ENCODE peak calls at places on chromosomes 4 and X, in ten cellular contexts. D is lower leg skin; M is astrocyte; U is tibial nerve; A is CD8-positive, alpha-beta memory T cell; L is mammary epithelial cell; F is heart left ventricle; Q is tibial artery; Y is fibroblast of lung; J is choroid plexus epithelial cell. Z is an unnamed sample.

GRCh38 chr4:97500423-97500822 is 642.9 kb downstream of the STPG2 start:
- DNase-seq in D (no peak), M (no peak), U (no peak), A (no peak), L (no peak), F (no peak), Q (no peak), Y (no peak), J (no peak), Z (no peak)

GRCh38 chrX:53282313-53282712 is 929 bp upstream of the IQSEC2 start:
- DNase-seq in D (no peak), M (no peak), U (no peak), A (no peak), L (no peak), F (no peak), Q (no peak), Y (peak), J (peak), Z (no peak)

GRCh38 chrX:20666316-20666715 is 399.6 kb upstream of the RPS6KA3 start:
- DNase-seq in D (no peak), M (no peak), U (no peak), A (no peak), L (no peak), F (no peak), Q (no peak), Y (no peak), J (no peak), Z (no peak)

GRCh38 chr4:177214935-177215334 is 94.7 kb upstream of the NEIL3 start:
- DNase-seq in D (no peak), M (peak), U (no peak), A (no peak), L (peak), F (no peak), Q (no peak), Y (no peak), J (no peak), Z (peak)

GRCh38 chr4:66489783-66490452 is 819.6 kb upstream of the EPHA5 start:
- DNase-seq in D (no peak), M (peak), U (no peak), A (no peak), L (peak), F (no peak), Q (no peak), Y (peak), J (peak), Z (peak)

GRCh38 chrX:45134303-45134702 is 66.4 kb downstream of the DIPK2B start:
- DNase-seq in D (no peak), M (no peak), U (no peak), A (no peak), L (no peak), F (peak), Q (no peak), Y (no peak), J (no peak), Z (no peak)

GRCh38 chr4:19492611-19493010 is 759.1 kb upstream of the SLIT2 start:
- DNase-seq in D (no peak), M (peak), U (no peak), A (no peak), L (no peak), F (no peak), Q (no peak), Y (peak), J (peak), Z (peak)

GRCh38 chr4:160233141-160233540 is 1130.3 kb downstream of the RAPGEF2 start:
- DNase-seq in D (no peak), M (no peak), U (no peak), A (no peak), L (peak), F (no peak), Q (no peak), Y (no peak), J (no peak), Z (no peak)

GRCh38 chrX:155086202-155086840 is 15.0 kb downstream of the BRCC3 start:
- DNase-seq in D (no peak), M (no peak), U (no peak), A (peak), L (no peak), F (no peak), Q (no peak), Y (peak), J (peak), Z (peak)

GRCh38 chr4:99816611-99817309 is at the start of gene DAPP1:
- DNase-seq in D (peak), M (no peak), U (no peak), A (peak), L (peak), F (peak), Q (peak), Y (no peak), J (no peak), Z (no peak)

GRCh38 chrX:100695302-100695701 is 36.6 kb downstream of the SYTL4 start:
- DNase-seq in D (no peak), M (no peak), U (no peak), A (no peak), L (peak), F (no peak), Q (no peak), Y (no peak), J (no peak), Z (no peak)

GRCh38 chr4:80125252-80126177 is 52.5 kb upstream of the ANTXR2 start:
- DNase-seq in D (no peak), M (peak), U (no peak), A (peak), L (peak), F (no peak), Q (no peak), Y (peak), J (peak), Z (peak)

GRCh38 chr4:70544279-70544870 is 26.0 kb downstream of the AMTN start:
- DNase-seq in D (no peak), M (no peak), U (no peak), A (no peak), L (peak), F (no peak), Q (no peak), Y (peak), J (peak), Z (peak)

GRCh38 chr4:2834001-2834921 is 9.4 kb upstream of the ADD1 start:
- DNase-seq in D (peak), M (no peak), U (peak), A (no peak), L (no peak), F (peak), Q (peak), Y (no peak), J (no peak), Z (no peak)

GRCh38 chr4:56220261-56220660 is 167.0 kb downstream of the AASDH start:
- DNase-seq in D (no peak), M (peak), U (no peak), A (no peak), L (no peak), F (no peak), Q (no peak), Y (peak), J (peak), Z (no peak)

GRCh38 chrX:110420771-110421498 is 62.3 kb downstream of the RTL9 start:
- DNase-seq in D (no peak), M (no peak), U (no peak), A (no peak), L (no peak), F (no peak), Q (no peak), Y (no peak), J (peak), Z (no peak)

GRCh38 chrX:119118780-119119395 is 8.7 kb downstream of the KIAA1210 start:
- DNase-seq in D (peak), M (peak), U (peak), A (peak), L (peak), F (peak), Q (peak), Y (peak), J (peak), Z (peak)

GRCh38 chrX:144275403-144275802 is 391.5 kb downstream of the UBE2NL start:
- DNase-seq in D (no peak), M (no peak), U (no peak), A (no peak), L (peak), F (no peak), Q (no peak), Y (no peak), J (no peak), Z (no peak)

GRCh38 chr4:15003441-15003890 is 1.2 kb downstream of the CPEB2 start:
- DNase-seq in D (peak), M (no peak), U (peak), A (peak), L (peak), F (peak), Q (peak), Y (no peak), J (peak), Z (peak)

GRCh38 chr4:168636040-168636439 is 139.2 kb downstream of the PALLD start:
- DNase-seq in D (peak), M (no peak), U (no peak), A (no peak), L (no peak), F (no peak), Q (no peak), Y (no peak), J (no peak), Z (no peak)

GRCh38 chr4:3486556-3487270 is 23.6 kb downstream of the DOK7 start:
- DNase-seq in D (no peak), M (no peak), U (no peak), A (no peak), L (peak), F (no peak), Q (no peak), Y (no peak), J (no peak), Z (no peak)

GRCh38 chr4:17497890-17498523 is 13.9 kb downstream of the QDPR start:
- DNase-seq in D (no peak), M (no peak), U (no peak), A (no peak), L (no peak), F (no peak), Q (no peak), Y (peak), J (peak), Z (no peak)

GRCh38 chr4:169124661-169125060 is 114.6 kb upstream of the CBR4 start:
- DNase-seq in D (no peak), M (no peak), U (no peak), A (no peak), L (peak), F (no peak), Q (no peak), Y (no peak), J (peak), Z (no peak)

GRCh38 chr4:133476064-133476463 is 327.0 kb downstream of the PCDH10 start:
- DNase-seq in D (no peak), M (no peak), U (no peak), A (no peak), L (no peak), F (no peak), Q (no peak), Y (no peak), J (no peak), Z (no peak)

GRCh38 chr4:35250771-35251170 is 993.5 kb downstream of the ARAP2 start:
- DNase-seq in D (no peak), M (peak), U (no peak), A (no peak), L (no peak), F (no peak), Q (no peak), Y (peak), J (peak), Z (no peak)

GRCh38 chr4:17726911-17727310 is 54.5 kb downstream of the FAM184B start:
- DNase-seq in D (peak), M (no peak), U (no peak), A (no peak), L (peak), F (no peak), Q (no peak), Y (no peak), J (no peak), Z (peak)

GRCh38 chr4:157575339-157575738 is 354.8 kb downstream of the GRIA2 start:
- DNase-seq in D (no peak), M (no peak), U (no peak), A (no peak), L (no peak), F (no peak), Q (no peak), Y (no peak), J (no peak), Z (no peak)

GRCh38 chr4:87915621-87916020 is 59.9 kb upstream of the SPP1 start:
- DNase-seq in D (no peak), M (no peak), U (no peak), A (no peak), L (no peak), F (no peak), Q (no peak), Y (no peak), J (no peak), Z (no peak)

GRCh38 chr4:93299116-93299515 is 529.4 kb upstream of the ATOH1 start:
- DNase-seq in D (no peak), M (no peak), U (no peak), A (no peak), L (no peak), F (no peak), Q (no peak), Y (no peak), J (no peak), Z (no peak)

GRCh38 chrX:129737921-129738320 is 858 bp upstream of the XPNPEP2 start:
- DNase-seq in D (no peak), M (peak), U (no peak), A (no peak), L (peak), F (no peak), Q (no peak), Y (peak), J (peak), Z (peak)

GRCh38 chr4:128787509-128788311 is 21.8 kb upstream of the JADE1 start:
- DNase-seq in D (no peak), M (peak), U (no peak), A (no peak), L (no peak), F (no peak), Q (no peak), Y (no peak), J (peak), Z (no peak)

GRCh38 chrX:49037883-49038475 is 5.2 kb downstream of the TFE3 start:
- DNase-seq in D (no peak), M (peak), U (no peak), A (no peak), L (no peak), F (no peak), Q (no peak), Y (peak), J (peak), Z (peak)

GRCh38 chr4:19329077-19329476 is 922.6 kb upstream of the SLIT2 start:
- DNase-seq in D (no peak), M (no peak), U (no peak), A (no peak), L (no peak), F (no peak), Q (no peak), Y (no peak), J (no peak), Z (no peak)

GRCh38 chr4:127049506-127049905 is 583.3 kb upstream of the INTU start:
- DNase-seq in D (no peak), M (peak), U (no peak), A (no peak), L (no peak), F (no peak), Q (no peak), Y (no peak), J (peak), Z (no peak)
- H3K4me3 ChIP-seq in D (no peak), M (no peak), U (no peak), A (no peak), L (no peak), F (no peak), Q (no peak), Y (no peak), J (no peak), Z (no peak)

GRCh38 chr4:20577702-20578101 is 122.6 kb upstream of the PACRGL start:
- DNase-seq in D (no peak), M (no peak), U (no peak), A (no peak), L (no peak), F (no peak), Q (no peak), Y (no peak), J (no peak), Z (no peak)
- H3K4me3 ChIP-seq in D (no peak), M (no peak), U (no peak), A (no peak), L (no peak), F (no peak), Q (no peak), Y (no peak), J (no peak), Z (no peak)

DNA sequence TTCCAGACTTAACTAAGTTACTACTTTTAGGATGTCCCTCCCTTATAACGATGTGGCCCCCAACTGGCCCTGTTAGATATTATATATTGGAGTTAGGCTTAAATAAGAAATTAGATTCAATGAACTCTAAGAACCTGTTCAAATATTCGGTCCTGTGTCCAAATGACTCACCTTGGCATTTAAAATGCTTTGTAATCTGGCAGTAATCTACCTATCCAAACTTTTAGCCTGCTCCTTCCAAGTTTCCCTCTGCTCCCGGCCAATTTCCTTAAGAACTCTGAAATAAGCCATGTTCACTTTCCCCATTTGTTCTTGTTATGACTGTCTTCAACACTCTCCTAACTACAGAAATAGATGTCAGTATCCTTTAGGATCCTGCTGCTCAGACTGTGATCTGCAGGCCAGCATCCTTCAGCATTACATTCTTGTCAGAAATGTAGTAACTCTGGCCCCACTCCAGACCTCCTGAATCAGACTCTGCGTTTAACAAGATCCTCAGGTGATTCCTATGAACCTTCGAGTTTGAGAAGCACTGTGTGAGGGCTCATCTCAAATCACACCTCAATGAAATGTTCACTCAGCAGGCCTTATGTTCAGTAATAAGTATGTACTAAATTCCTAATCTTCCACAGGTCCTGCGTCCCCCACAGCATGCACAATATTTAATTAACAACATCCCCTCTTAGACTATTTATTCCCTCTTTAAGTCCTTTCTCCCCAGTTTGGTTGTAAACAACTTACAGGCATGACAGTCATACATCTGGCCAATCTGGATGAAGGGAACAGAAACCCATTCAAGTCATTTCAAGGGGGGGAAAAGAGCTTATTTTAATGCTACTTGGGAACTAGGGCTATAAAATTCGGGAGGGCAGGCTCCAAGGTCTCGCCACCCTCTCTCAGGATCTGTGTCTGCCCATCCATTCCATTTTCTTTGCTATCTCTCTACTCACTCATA is 3.0 kb downstream of the ATP8A1 start:
- DNase-seq in D (no peak), M (peak), U (no peak), A (no peak), L (peak), F (no peak), Q (no peak), Y (no peak), J (no peak), Z (no peak)
- H3K4me3 ChIP-seq in D (no peak), M (no peak), U (no peak), A (no peak), L (no peak), F (no peak), Q (no peak), Y (no peak), J (no peak), Z (no peak)

DNA sequence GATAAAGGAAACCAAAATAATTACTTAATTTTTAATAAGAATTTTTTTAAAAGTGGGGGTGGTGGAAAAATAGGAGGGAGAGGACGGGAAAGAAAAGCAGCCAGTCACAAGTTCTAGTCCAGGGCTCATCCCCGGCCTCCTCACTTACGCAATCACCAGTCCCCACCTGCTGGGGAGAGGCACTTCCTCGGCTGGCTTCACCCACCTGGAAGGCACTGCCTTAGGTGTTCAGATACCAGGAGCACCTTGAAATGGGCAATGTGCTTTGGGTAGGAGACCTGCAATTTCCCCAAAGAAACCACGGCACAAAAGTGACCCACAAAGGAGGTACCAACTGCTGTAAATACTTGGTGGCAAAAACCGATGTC is 23.8 kb downstream of the AFAP1 start:
- DNase-seq in D (peak), M (no peak), U (no peak), A (no peak), L (no peak), F (no peak), Q (no peak), Y (no peak), J (no peak), Z (no peak)
- H3K4me3 ChIP-seq in D (no peak), M (no peak), U (no peak), A (no peak), L (no peak), F (no peak), Q (no peak), Y (no peak), J (no peak), Z (no peak)

DNA sequence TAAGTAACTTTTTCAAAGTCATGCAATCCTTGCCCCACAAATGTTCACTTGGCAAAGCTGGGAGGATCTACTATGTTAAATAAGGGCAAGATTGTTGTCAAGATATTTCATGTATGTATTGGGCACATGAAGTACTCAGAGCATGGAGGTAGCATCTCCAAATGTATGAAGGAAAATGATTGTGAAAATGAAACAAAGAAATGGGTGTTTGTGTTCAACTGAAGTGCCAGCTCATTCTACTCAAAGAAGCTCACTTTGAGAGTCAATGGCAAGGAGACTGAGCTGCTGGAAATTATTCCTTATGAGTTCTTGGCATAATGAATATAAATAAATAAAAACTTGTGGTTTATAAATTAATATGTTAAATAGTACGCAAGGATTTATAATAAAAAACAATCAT is 124.5 kb upstream of the ARSJ start:
- DNase-seq in D (no peak), M (no peak), U (no peak), A (no peak), L (no peak), F (no peak), Q (no peak), Y (no peak), J (no peak), Z (no peak)
- H3K4me3 ChIP-seq in D (no peak), M (no peak), U (no peak), A (no peak), L (no peak), F (no peak), Q (no peak), Y (no peak), J (no peak), Z (no peak)

DNA sequence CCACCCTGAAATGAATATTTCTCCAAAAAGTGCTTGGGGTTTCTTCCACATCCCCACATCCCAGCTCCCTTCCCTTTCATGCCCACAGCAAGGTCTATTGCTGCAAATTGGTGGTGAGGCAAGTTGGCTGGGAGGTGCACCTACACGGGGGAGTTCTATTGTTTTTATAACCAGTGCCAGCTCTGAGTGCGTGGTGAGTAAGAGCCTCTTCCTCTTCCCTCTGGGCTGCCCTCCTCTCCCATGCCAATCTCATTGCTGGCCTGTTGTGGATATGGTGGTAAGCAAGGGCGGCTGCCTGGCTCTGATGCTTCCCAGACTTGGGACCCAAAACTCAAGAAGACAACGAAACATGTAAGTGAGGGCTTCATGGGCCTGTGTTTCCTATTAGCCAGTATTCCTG is 204.3 kb downstream of the SHROOM3 start:
- DNase-seq in D (no peak), M (no peak), U (no peak), A (no peak), L (peak), F (no peak), Q (no peak), Y (no peak), J (no peak), Z (no peak)
- H3K4me3 ChIP-seq in D (no peak), M (no peak), U (no peak), A (no peak), L (no peak), F (no peak), Q (no peak), Y (no peak), J (no peak), Z (no peak)

Z was measured in AG10803.